ENCODE peak calls at places on chromosome 21, in four cellular contexts. C is choroid plexus epithelial cell, R is cardiac muscle cell, A is fibroblast of lung. I is an unnamed sample.

GRCh38 chr21:15749868-15750174 is 20.0 kb downstream of the USP25 start:
- DNase-seq in C (peak), A (peak), R (peak), I (no peak)

GRCh38 chr21:29190920-29191319 is 60.5 kb downstream of the MAP3K7CL start:
- DNase-seq in C (peak), A (no peak), R (peak), I (no peak)

GRCh38 chr21:17003221-17003620 is 509.6 kb upstream of the CXADR start:
- DNase-seq in C (peak), R (peak), A (peak), I (peak)

GRCh38 chr21:25708467-25709065 is 26.1 kb downstream of the ATP5PF start:
- DNase-seq in C (peak), R (peak), A (peak), I (peak)

GRCh38 chr21:34065015-34065414 is 8.4 kb upstream of the MRPS6 start:
- DNase-seq in C (no peak), A (peak), R (no peak), I (no peak)

GRCh38 chr21:44925027-44925755 is 4.5 kb upstream of the ITGB2 start:
- DNase-seq in A (peak), R (peak), C (peak), I (no peak)

GRCh38 chr21:24023402-24023801 is 1583.9 kb downstream of the MRPL39 start:
- DNase-seq in A (peak), C (no peak), R (no peak), I (no peak)

GRCh38 chr21:15159382-15160020 is 94.7 kb upstream of the NRIP1 start:
- DNase-seq in C (peak), A (peak), R (peak), I (no peak)

GRCh38 chr21:44702973-44703730 is 6.2 kb downstream of the KRTAP10-12 start:
- DNase-seq in A (no peak), R (no peak), C (no peak), I (no peak)

GRCh38 chr21:45747802-45748445 is 104.4 kb downstream of the PCBP3 start:
- DNase-seq in C (no peak), R (peak), A (peak), I (peak)

GRCh38 chr21:35578831-35579470 is 481.4 kb downstream of the SETD4 start:
- DNase-seq in R (peak), A (peak), C (peak), I (no peak)

GRCh38 chr21:17658931-17659330 is 46.2 kb upstream of the BTG3 start:
- DNase-seq in A (no peak), R (no peak), C (no peak), I (no peak)

GRCh38 chr21:17925900-17926299 is 106.7 kb upstream of the C21orf91 start:
- DNase-seq in A (peak), R (peak), C (peak), I (peak)

GRCh38 chr21:34536820-34537219 is 24.8 kb upstream of the KCNE1 start:
- DNase-seq in A (peak), R (peak), C (peak), I (peak)

DNA sequence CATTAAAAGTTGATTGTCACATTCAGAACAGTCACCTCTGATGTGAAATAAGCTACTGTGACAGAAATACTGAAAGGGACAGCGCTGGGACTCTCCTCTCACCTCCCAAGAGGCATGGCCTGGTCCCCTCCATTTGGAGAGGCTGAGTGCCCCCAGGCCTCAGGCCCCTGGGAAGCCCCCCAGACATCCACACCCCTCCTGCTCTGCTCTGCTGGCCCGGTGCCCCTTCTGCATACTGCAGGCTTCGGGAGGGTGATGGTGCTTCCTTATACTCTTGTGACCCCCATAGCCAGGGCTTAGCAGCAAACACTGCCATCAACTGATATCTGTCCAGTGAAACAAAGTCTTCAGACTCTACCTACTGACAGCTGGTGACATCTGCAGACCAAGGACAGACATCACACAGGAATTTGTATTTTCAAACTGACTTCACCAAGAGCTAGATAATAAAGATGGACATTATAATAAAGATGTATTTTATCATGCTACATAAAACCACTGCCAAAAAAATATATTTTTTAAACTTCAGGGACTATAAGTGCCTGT is 36.9 kb downstream of the C2CD2 start:
- DNase-seq in R (no peak), A (no peak), C (no peak), I (no peak)
- TF ChIP-seq CTCF in R (no peak), A (no peak), C (no peak), I (no peak)

GRCh38 chr21:31143021-31143420 is 104.7 kb upstream of the KRTAP19-8 start:
- DNase-seq in R (no peak), A (peak), C (no peak), I (no peak)

GRCh38 chr21:31140025-31140424 is 101.7 kb upstream of the KRTAP19-8 start:
- DNase-seq in C (no peak), A (no peak), R (no peak), I (no peak)

GRCh38 chr21:31145271-31145801 is 107.1 kb upstream of the KRTAP19-8 start:
- DNase-seq in A (no peak), C (no peak), R (no peak), I (no peak)

GRCh38 chr21:31141389-31142021 is 103.2 kb upstream of the KRTAP19-8 start:
- DNase-seq in R (no peak), A (no peak), C (no peak), I (no peak)

DNA sequence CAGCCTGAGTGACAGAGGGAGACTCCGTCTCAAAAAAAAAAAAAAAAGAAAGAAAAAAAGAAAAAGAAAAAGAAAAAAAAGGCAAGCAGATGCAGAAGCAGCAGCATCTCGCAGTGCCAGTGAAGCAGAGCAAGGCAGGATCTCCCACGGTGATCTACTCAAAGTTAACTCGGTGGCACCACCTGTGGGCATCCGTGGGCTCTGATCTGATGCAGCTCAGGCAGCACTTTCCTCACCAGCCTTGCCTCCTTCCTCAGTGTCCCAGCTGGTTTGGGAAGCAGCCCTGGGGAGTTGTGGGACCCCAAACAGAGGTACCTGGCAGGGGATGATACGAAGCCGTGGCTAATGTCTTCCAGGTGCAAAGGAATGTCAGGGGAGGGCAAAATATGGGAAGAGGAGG is 104.3 kb upstream of the KRTAP19-8 start:
- DNase-seq in C (no peak), R (no peak), A (no peak), I (no peak)
- TF ChIP-seq CTCF in C (no peak), R (no peak), A (no peak), I (no peak)

DNA sequence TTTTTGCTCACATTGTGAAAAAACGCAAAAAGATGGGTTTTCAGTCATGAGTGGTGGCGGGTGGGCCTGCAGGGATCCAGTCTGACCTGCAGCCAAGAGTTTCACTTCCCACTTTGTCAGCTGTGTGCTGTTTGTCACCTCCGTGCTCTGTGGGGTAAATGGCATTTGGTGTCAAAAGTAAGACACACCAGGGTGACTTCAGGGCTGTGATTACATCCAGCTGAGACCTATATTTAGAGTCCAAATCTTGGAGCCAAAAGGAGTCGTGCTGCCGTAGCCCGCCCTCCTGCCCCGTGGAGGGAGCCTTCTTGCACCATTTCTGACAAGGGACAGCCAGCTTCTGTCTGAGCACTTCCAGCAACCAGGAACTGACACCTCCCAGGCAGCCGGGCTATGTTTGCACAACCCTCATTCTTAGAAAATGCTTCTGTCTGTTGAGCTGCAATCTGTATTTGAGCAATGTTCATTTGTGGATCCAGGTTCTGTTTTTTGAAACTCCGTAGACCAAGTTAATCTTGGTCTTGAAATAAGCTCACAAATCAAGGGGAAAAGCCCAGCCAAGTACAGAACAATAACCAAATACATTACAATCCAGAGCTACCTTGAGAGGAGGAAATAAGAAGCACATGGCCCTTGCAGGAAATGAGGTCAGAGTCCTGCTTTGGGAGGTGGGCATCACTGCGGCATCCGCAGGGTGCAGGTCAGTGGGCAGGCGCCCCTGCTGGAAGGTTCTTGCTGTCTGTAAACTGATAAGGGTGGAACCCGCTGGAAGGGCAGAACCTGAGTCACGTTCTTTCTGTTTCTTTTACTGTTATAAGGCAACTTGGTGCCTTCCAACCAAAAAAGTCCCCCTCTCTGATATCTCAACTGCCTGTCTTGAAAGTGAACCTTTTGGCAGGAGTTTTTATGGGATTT is 14.4 kb downstream of the ABCG1 start:
- DNase-seq in A (no peak), C (peak), R (peak), I (no peak)
- TF ChIP-seq CTCF in A (peak), C (peak), R (peak), I (peak)

GRCh38 chr21:36754241-36754881 is 55.4 kb downstream of the SIM2 start:
- DNase-seq in C (peak), R (peak), A (no peak), I (no peak)
- TF ChIP-seq CTCF in C (peak), R (no peak), A (no peak), I (peak)

DNA sequence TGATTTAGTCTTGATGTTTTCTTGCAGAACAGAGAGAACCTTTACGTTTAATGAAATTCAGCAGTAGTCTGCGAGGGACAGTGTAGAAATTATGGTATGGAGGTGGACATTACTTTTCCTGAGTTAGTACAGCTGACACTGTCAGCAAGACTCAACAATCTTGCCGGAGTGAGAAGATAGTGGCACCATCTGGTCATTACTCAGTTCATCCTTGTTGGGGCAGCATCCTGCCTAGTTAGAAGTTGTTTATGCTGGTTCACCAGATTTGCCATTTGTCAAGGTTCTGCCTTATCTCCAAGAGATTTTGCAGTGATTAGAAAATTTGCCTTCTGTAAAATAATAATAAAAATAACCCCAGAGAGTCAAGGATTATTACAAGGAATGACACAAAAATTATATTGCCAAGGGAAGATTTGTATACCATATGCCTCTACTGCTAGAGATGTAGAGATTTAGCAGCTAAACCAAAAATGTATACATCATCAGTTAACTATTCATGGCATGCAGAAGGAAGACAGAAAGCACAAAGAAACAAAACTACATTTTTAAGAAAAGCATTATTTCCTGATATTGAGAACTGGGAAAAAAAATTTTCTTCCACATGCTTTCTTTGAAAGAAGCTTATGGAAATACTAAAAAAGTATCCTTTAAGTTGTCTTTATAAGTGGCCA is 1967.4 kb downstream of the NCAM2 start:
- DNase-seq in A (no peak), R (no peak), C (peak), I (no peak)
- TF ChIP-seq CTCF in A (no peak), R (no peak), C (no peak), I (no peak)

I was measured in HFFc6.